ENCODE peak calls at places on chromosome 16, in six cellular contexts. One of them, this sample, is unnamed.

GRCh38 chr16:50692999-50693781 is at the start of gene NOD2:
- DNase-seq in activated B cell treated with CpG ODN at 0.5 μM for 24 hours: no peak
- DNase-seq in activated CD8-positive, alpha-beta T cell treated with anti-CD3 and anti-CD28 coated beads for 36 hours: no peak
- DNase-seq in colonic mucosa: no peak
- DNase-seq in pancreas: peak
- DNase-seq in tibial artery: no peak
- DNase-seq in this sample: peak

GRCh38 chr16:56866955-56867830 is 2.2 kb downstream of the SLC12A3 start:
- DNase-seq in activated B cell treated with CpG ODN at 0.5 μM for 24 hours: no peak
- DNase-seq in activated CD8-positive, alpha-beta T cell treated with anti-CD3 and anti-CD28 coated beads for 36 hours: peak
- DNase-seq in colonic mucosa: peak
- DNase-seq in pancreas: no peak
- DNase-seq in tibial artery: no peak
- DNase-seq in this sample: peak

GRCh38 chr16:55557186-55557585 is 9.3 kb upstream of the CAPNS2 start:
- DNase-seq in activated B cell treated with CpG ODN at 0.5 μM for 24 hours: no peak
- DNase-seq in activated CD8-positive, alpha-beta T cell treated with anti-CD3 and anti-CD28 coated beads for 36 hours: no peak
- DNase-seq in colonic mucosa: no peak
- DNase-seq in pancreas: no peak
- DNase-seq in tibial artery: no peak
- DNase-seq in this sample: no peak

GRCh38 chr16:53948734-53949430 is 244.9 kb downstream of the FTO start:
- DNase-seq in activated B cell treated with CpG ODN at 0.5 μM for 24 hours: no peak
- DNase-seq in activated CD8-positive, alpha-beta T cell treated with anti-CD3 and anti-CD28 coated beads for 36 hours: no peak
- DNase-seq in colonic mucosa: no peak
- DNase-seq in pancreas: no peak
- DNase-seq in tibial artery: no peak
- DNase-seq in this sample: no peak

GRCh38 chr16:49780436-49780835 is 75.5 kb downstream of the ZNF423 start:
- DNase-seq in activated B cell treated with CpG ODN at 0.5 μM for 24 hours: no peak
- DNase-seq in activated CD8-positive, alpha-beta T cell treated with anti-CD3 and anti-CD28 coated beads for 36 hours: no peak
- DNase-seq in colonic mucosa: no peak
- DNase-seq in pancreas: no peak
- DNase-seq in tibial artery: no peak
- DNase-seq in this sample: no peak

GRCh38 chr16:56311208-56312027 is 113.9 kb downstream of the AMFR start:
- DNase-seq in activated B cell treated with CpG ODN at 0.5 μM for 24 hours: no peak
- DNase-seq in activated CD8-positive, alpha-beta T cell treated with anti-CD3 and anti-CD28 coated beads for 36 hours: no peak
- DNase-seq in colonic mucosa: no peak
- DNase-seq in pancreas: no peak
- DNase-seq in tibial artery: no peak
- DNase-seq in this sample: no peak

GRCh38 chr16:4232541-4233386 is 9.1 kb downstream of the SRL start:
- DNase-seq in activated B cell treated with CpG ODN at 0.5 μM for 24 hours: no peak
- DNase-seq in activated CD8-positive, alpha-beta T cell treated with anti-CD3 and anti-CD28 coated beads for 36 hours: no peak
- DNase-seq in colonic mucosa: no peak
- DNase-seq in pancreas: no peak
- DNase-seq in tibial artery: no peak
- DNase-seq in this sample: no peak

GRCh38 chr16:73187163-73187562 is 139.2 kb upstream of the ZFHX3 start:
- DNase-seq in activated B cell treated with CpG ODN at 0.5 μM for 24 hours: no peak
- DNase-seq in activated CD8-positive, alpha-beta T cell treated with anti-CD3 and anti-CD28 coated beads for 36 hours: no peak
- DNase-seq in colonic mucosa: no peak
- DNase-seq in pancreas: no peak
- DNase-seq in tibial artery: no peak
- DNase-seq in this sample: no peak

GRCh38 chr16:49592507-49593422 is 219.2 kb downstream of the C16orf78 start:
- DNase-seq in activated B cell treated with CpG ODN at 0.5 μM for 24 hours: no peak
- DNase-seq in activated CD8-positive, alpha-beta T cell treated with anti-CD3 and anti-CD28 coated beads for 36 hours: peak
- DNase-seq in colonic mucosa: no peak
- DNase-seq in pancreas: no peak
- DNase-seq in tibial artery: peak
- DNase-seq in this sample: peak

GRCh38 chr16:22694887-22695382 is 119.0 kb upstream of the HS3ST2 start:
- DNase-seq in activated B cell treated with CpG ODN at 0.5 μM for 24 hours: no peak
- DNase-seq in activated CD8-positive, alpha-beta T cell treated with anti-CD3 and anti-CD28 coated beads for 36 hours: no peak
- DNase-seq in colonic mucosa: peak
- DNase-seq in pancreas: no peak
- DNase-seq in tibial artery: peak
- DNase-seq in this sample: no peak

GRCh38 chr16:2150418-2151187 is 2.2 kb downstream of the RAB26 start:
- DNase-seq in activated B cell treated with CpG ODN at 0.5 μM for 24 hours: no peak
- DNase-seq in activated CD8-positive, alpha-beta T cell treated with anti-CD3 and anti-CD28 coated beads for 36 hours: peak
- DNase-seq in colonic mucosa: peak
- DNase-seq in pancreas: peak
- DNase-seq in tibial artery: no peak
- DNase-seq in this sample: no peak
- TF ChIP-seq CTCF in activated B cell treated with CpG ODN at 0.5 μM for 24 hours: no peak
- TF ChIP-seq CTCF in activated CD8-positive, alpha-beta T cell treated with anti-CD3 and anti-CD28 coated beads for 36 hours: no peak
- TF ChIP-seq CTCF in colonic mucosa: no peak
- TF ChIP-seq CTCF in pancreas: no peak
- TF ChIP-seq CTCF in tibial artery: no peak
- TF ChIP-seq CTCF in this sample: no peak

DNA sequence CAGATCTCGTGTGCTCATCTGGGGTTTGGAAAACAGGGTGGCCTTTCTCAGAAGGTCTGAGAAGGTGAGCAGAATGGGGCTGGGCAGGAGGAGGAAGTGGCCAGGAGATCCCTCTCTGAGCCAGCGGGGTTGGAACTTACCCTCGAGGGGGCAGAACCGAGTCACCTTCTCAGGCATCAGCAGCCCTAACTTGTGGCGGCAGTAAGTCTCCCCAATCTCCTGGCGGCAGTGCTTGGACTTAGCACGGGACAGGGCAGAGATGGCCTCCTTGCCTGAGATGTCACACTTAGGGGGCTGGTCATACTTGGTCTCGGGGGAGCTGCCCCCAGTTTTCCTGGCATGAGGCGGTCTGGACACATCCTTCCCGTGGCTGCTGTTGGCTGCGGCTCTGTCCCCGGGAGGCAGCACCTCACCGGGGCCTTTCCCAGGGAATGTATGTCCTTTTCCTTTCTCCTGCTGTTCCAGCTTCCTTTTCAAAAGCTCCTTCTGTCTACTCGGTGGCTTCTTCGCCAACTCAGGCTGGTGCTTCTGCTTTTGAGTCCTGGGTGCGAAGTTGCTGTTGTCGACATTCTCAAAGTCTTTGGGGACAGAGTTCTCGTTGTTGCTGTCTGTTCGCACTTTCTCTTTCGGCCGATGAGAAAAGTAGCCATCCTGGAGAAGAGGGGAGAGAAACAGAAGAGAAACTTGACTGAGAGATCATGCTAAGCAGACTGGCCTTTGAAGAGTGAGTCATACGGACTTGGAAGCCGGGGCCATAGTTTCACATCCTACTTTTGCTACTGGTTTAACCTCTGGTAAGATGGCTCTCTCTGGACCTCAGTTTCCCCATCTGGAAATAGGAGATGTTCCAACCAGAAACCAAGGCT is 211.7 kb downstream of the XYLT1 start:
- DNase-seq in activated B cell treated with CpG ODN at 0.5 μM for 24 hours: no peak
- DNase-seq in activated CD8-positive, alpha-beta T cell treated with anti-CD3 and anti-CD28 coated beads for 36 hours: peak
- DNase-seq in colonic mucosa: no peak
- DNase-seq in pancreas: no peak
- DNase-seq in tibial artery: peak
- DNase-seq in this sample: peak
- TF ChIP-seq CTCF in activated B cell treated with CpG ODN at 0.5 μM for 24 hours: no peak
- TF ChIP-seq CTCF in activated CD8-positive, alpha-beta T cell treated with anti-CD3 and anti-CD28 coated beads for 36 hours: no peak
- TF ChIP-seq CTCF in colonic mucosa: no peak
- TF ChIP-seq CTCF in pancreas: no peak
- TF ChIP-seq CTCF in tibial artery: peak
- TF ChIP-seq CTCF in this sample: no peak

GRCh38 chr16:29664133-29664912 is 1.3 kb downstream of the SPN start:
- DNase-seq in activated B cell treated with CpG ODN at 0.5 μM for 24 hours: no peak
- DNase-seq in activated CD8-positive, alpha-beta T cell treated with anti-CD3 and anti-CD28 coated beads for 36 hours: peak
- DNase-seq in colonic mucosa: no peak
- DNase-seq in pancreas: peak
- DNase-seq in tibial artery: no peak
- DNase-seq in this sample: no peak
- TF ChIP-seq CTCF in activated B cell treated with CpG ODN at 0.5 μM for 24 hours: no peak
- TF ChIP-seq CTCF in activated CD8-positive, alpha-beta T cell treated with anti-CD3 and anti-CD28 coated beads for 36 hours: peak
- TF ChIP-seq CTCF in colonic mucosa: no peak
- TF ChIP-seq CTCF in pancreas: no peak
- TF ChIP-seq CTCF in tibial artery: no peak
- TF ChIP-seq CTCF in this sample: no peak

GRCh38 chr16:17306745-17307144 is 164.0 kb downstream of the XYLT1 start:
- DNase-seq in activated B cell treated with CpG ODN at 0.5 μM for 24 hours: no peak
- DNase-seq in activated CD8-positive, alpha-beta T cell treated with anti-CD3 and anti-CD28 coated beads for 36 hours: no peak
- DNase-seq in colonic mucosa: no peak
- DNase-seq in pancreas: no peak
- DNase-seq in tibial artery: no peak
- DNase-seq in this sample: no peak

GRCh38 chr16:17303101-17303500 is 167.7 kb downstream of the XYLT1 start:
- DNase-seq in activated B cell treated with CpG ODN at 0.5 μM for 24 hours: no peak
- DNase-seq in activated CD8-positive, alpha-beta T cell treated with anti-CD3 and anti-CD28 coated beads for 36 hours: no peak
- DNase-seq in colonic mucosa: peak
- DNase-seq in pancreas: no peak
- DNase-seq in tibial artery: no peak
- DNase-seq in this sample: no peak

GRCh38 chr16:17304124-17304813 is 166.5 kb downstream of the XYLT1 start:
- DNase-seq in activated B cell treated with CpG ODN at 0.5 μM for 24 hours: no peak
- DNase-seq in activated CD8-positive, alpha-beta T cell treated with anti-CD3 and anti-CD28 coated beads for 36 hours: no peak
- DNase-seq in colonic mucosa: peak
- DNase-seq in pancreas: no peak
- DNase-seq in tibial artery: no peak
- DNase-seq in this sample: no peak

GRCh38 chr16:17305694-17306093 is 165.1 kb downstream of the XYLT1 start:
- DNase-seq in activated B cell treated with CpG ODN at 0.5 μM for 24 hours: no peak
- DNase-seq in activated CD8-positive, alpha-beta T cell treated with anti-CD3 and anti-CD28 coated beads for 36 hours: peak
- DNase-seq in colonic mucosa: no peak
- DNase-seq in pancreas: no peak
- DNase-seq in tibial artery: no peak
- DNase-seq in this sample: peak

DNA sequence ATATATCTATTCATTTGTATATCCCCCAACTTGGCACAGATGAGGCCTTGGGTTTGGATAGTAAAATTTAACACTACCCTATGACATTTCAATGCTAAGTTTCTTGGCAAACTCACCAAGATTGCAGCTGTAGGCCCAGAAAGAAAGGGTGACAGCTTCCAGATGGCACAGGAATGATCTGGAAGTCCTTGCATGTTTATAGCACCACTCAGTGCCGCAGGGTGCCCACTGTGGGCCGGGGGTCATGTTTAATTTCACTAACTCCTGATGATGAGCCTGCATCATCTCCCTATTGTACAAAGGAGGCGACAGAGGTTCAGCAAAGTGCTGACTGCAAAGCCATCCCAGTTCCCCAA is 166.0 kb downstream of the XYLT1 start:
- DNase-seq in activated B cell treated with CpG ODN at 0.5 μM for 24 hours: no peak
- DNase-seq in activated CD8-positive, alpha-beta T cell treated with anti-CD3 and anti-CD28 coated beads for 36 hours: no peak
- DNase-seq in colonic mucosa: peak
- DNase-seq in pancreas: peak
- DNase-seq in tibial artery: no peak
- DNase-seq in this sample: no peak
- TF ChIP-seq CTCF in activated B cell treated with CpG ODN at 0.5 μM for 24 hours: no peak
- TF ChIP-seq CTCF in activated CD8-positive, alpha-beta T cell treated with anti-CD3 and anti-CD28 coated beads for 36 hours: no peak
- TF ChIP-seq CTCF in colonic mucosa: no peak
- TF ChIP-seq CTCF in pancreas: no peak
- TF ChIP-seq CTCF in tibial artery: no peak
- TF ChIP-seq CTCF in this sample: no peak

GRCh38 chr16:85718153-85718477 is 29.4 kb upstream of the GINS2 start:
- DNase-seq in activated B cell treated with CpG ODN at 0.5 μM for 24 hours: no peak
- DNase-seq in activated CD8-positive, alpha-beta T cell treated with anti-CD3 and anti-CD28 coated beads for 36 hours: no peak
- DNase-seq in colonic mucosa: no peak
- DNase-seq in pancreas: no peak
- DNase-seq in tibial artery: no peak
- DNase-seq in this sample: no peak
- TF ChIP-seq CTCF in activated B cell treated with CpG ODN at 0.5 μM for 24 hours: no peak
- TF ChIP-seq CTCF in activated CD8-positive, alpha-beta T cell treated with anti-CD3 and anti-CD28 coated beads for 36 hours: no peak
- TF ChIP-seq CTCF in colonic mucosa: no peak
- TF ChIP-seq CTCF in pancreas: no peak
- TF ChIP-seq CTCF in tibial artery: no peak
- TF ChIP-seq CTCF in this sample: no peak

DNA sequence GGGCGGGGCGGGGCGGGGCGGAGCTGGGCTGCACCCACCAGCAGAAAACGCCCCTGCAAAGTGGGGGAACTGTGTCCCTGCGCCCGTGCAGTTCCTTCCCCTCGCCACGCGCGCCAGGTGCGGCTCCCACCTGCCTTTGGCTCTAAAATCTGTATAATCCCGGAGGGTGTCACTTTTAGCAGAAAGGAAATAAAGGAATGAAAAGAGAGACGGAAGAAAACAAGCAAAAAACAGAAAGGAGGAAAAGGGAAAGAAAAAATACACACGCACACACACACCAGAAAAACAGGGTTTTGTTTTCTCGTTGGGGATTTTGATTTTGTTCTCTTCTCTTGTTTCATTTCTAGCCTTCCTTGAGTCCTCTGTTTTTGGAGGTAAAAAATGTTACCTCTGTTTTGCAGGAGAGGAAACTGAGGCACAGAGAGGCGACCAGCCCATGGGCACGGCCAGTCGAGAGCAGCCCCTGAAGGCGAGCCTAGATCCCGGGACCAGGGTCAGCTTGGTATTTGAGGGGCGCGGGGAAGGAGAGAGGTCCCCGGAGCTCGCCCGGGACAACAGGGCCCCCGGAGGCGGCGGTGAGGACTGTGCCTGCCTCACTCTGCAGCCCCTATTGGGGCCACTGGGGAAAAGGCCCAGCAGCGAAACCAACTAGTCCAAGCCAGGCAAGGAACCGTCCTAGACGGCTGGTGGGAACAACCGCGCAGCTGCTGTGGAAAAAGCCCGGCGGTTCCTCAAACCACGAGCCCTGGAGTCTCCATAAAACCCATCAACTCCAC is 594 bp upstream of the CARHSP1 start:
- DNase-seq in activated B cell treated with CpG ODN at 0.5 μM for 24 hours: no peak
- DNase-seq in activated CD8-positive, alpha-beta T cell treated with anti-CD3 and anti-CD28 coated beads for 36 hours: peak
- DNase-seq in colonic mucosa: no peak
- DNase-seq in pancreas: peak
- DNase-seq in tibial artery: no peak
- DNase-seq in this sample: peak
- TF ChIP-seq CTCF in activated B cell treated with CpG ODN at 0.5 μM for 24 hours: no peak
- TF ChIP-seq CTCF in activated CD8-positive, alpha-beta T cell treated with anti-CD3 and anti-CD28 coated beads for 36 hours: peak
- TF ChIP-seq CTCF in colonic mucosa: no peak
- TF ChIP-seq CTCF in pancreas: no peak
- TF ChIP-seq CTCF in tibial artery: no peak
- TF ChIP-seq CTCF in this sample: no peak

DNA sequence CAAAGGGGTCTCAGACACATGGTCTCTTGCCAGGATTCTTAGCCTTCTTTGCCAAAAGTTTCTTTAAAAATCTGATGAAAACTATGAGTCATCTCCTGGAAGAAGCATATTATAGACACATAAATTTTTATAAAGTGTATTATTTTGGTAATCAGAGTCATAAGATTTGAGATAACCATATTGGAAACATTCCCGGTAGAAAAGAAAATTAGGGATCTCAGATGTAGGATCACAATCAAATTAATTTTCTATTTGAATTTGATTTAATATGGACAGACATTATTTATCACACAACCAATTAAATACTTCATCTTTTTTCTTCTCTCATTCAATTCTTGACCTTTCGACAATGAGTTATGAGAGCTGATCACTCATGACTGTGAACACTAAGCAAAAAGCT is 347.7 kb upstream of the CDH8 start:
- DNase-seq in activated B cell treated with CpG ODN at 0.5 μM for 24 hours: no peak
- DNase-seq in activated CD8-positive, alpha-beta T cell treated with anti-CD3 and anti-CD28 coated beads for 36 hours: no peak
- DNase-seq in colonic mucosa: no peak
- DNase-seq in pancreas: no peak
- DNase-seq in tibial artery: no peak
- DNase-seq in this sample: no peak
- TF ChIP-seq CTCF in activated B cell treated with CpG ODN at 0.5 μM for 24 hours: no peak
- TF ChIP-seq CTCF in activated CD8-positive, alpha-beta T cell treated with anti-CD3 and anti-CD28 coated beads for 36 hours: no peak
- TF ChIP-seq CTCF in colonic mucosa: no peak
- TF ChIP-seq CTCF in pancreas: no peak
- TF ChIP-seq CTCF in tibial artery: no peak
- TF ChIP-seq CTCF in this sample: no peak